ENCODE peak calls at places on chromosomes 12 and 14, in seven cellular contexts. Q is H54; X is GM03348; P is sciatic nerve; F is hepatocyte; E is Calu3; V is stimulated activated CD4-positive, alpha-beta T cell treated with anti-CD3 and anti-CD28 coated beads, TNF-alpha, amount 100 ng/mL, for 4 hours. J is an unnamed sample.
A peak's percentile ranks its signal among the peaks of the same experiment; 100 is the strongest.

GRCh38 chr14:99884834-99885648 is 91.8 kb downstream of the EML1 start:
- DNase-seq in E (peak; percentile 30), X (peak; percentile 77), F (peak; percentile 81), V (no peak), Q (no peak), P (no peak), J (peak; percentile 54)

GRCh38 chr12:52141875-52142274 is 49.9 kb downstream of the KRT80 start:
- DNase-seq in Q (no peak), E (no peak), P (no peak), V (no peak), X (no peak), F (no peak), J (no peak)

GRCh38 chr12:53700567-53700966 is 24.7 kb upstream of the ATP5MC2 start:
- DNase-seq in X (no peak), V (no peak), P (no peak), Q (no peak), F (no peak), E (no peak), J (no peak)

GRCh38 chr14:34649344-34649743 is 19.4 kb upstream of the SNX6 start:
- DNase-seq in Q (peak; percentile 57), P (no peak), E (no peak), V (no peak), X (peak; percentile 77), F (no peak), J (peak; percentile 84)

GRCh38 chr12:106758349-106758951 is 16.0 kb upstream of the RIC8B start:
- DNase-seq in Q (no peak), V (no peak), P (no peak), F (no peak), E (no peak), X (no peak), J (no peak)

GRCh38 chr12:1608783-1609119 is 14.4 kb upstream of the FBXL14 start:
- DNase-seq in Q (no peak), E (no peak), F (no peak), V (no peak), P (no peak), X (no peak), J (no peak)

GRCh38 chr14:90383731-90384542 is 12.9 kb upstream of the CALM1 start:
- DNase-seq in Q (no peak), F (peak; percentile 79), V (peak; percentile 13), E (peak; percentile 40), P (peak; percentile 75), X (peak; percentile 27), J (no peak)

GRCh38 chr12:126747530-126748149 is 1519.3 kb upstream of the TMEM132C start:
- DNase-seq in E (peak; percentile 78), F (peak; percentile 46), Q (peak; percentile 55), P (no peak), X (peak; percentile 77), V (no peak), J (peak; percentile 20)

GRCh38 chr14:31405599-31406251 is 14.6 kb downstream of the HEATR5A start:
- DNase-seq in V (no peak), E (no peak), P (no peak), Q (no peak), X (no peak), F (peak; percentile 19), J (no peak)

GRCh38 chr14:100785626-100786025 is 40.3 kb upstream of the MEG3 start:
- DNase-seq in E (no peak), X (no peak), P (no peak), V (no peak), F (no peak), Q (no peak), J (no peak)

GRCh38 chr12:106840217-106840616 is 65.7 kb downstream of the RIC8B start:
- DNase-seq in F (peak; percentile 17), Q (no peak), P (no peak), X (peak; percentile 41), V (no peak), E (peak; percentile 36), J (no peak)

GRCh38 chr12:129903956-129904769 is at the start of gene TMEM132D:
- DNase-seq in P (no peak), F (peak; percentile 35), V (no peak), Q (no peak), E (no peak), X (no peak), J (no peak)

GRCh38 chr12:20463920-20464524 is 95.7 kb downstream of the PDE3A start:
- DNase-seq in Q (no peak), F (peak; percentile 17), E (peak; percentile 11), P (no peak), X (peak; percentile 38), V (no peak), J (no peak)

GRCh38 chr14:66404051-66404450 is 82.1 kb upstream of the CCDC196 start:
- DNase-seq in F (no peak), P (no peak), V (no peak), Q (no peak), X (no peak), E (no peak), J (no peak)

GRCh38 chr12:109592905-109593272 is 19.3 kb downstream of the MVK start:
- DNase-seq in E (no peak), F (no peak), Q (no peak), V (no peak), X (no peak), P (no peak), J (no peak)

GRCh38 chr12:43921666-43922337 is 85.9 kb downstream of the TMEM117 start:
- DNase-seq in X (peak; percentile 53), Q (no peak), V (no peak), P (no peak), E (no peak), F (no peak), J (no peak)

GRCh38 chr12:84644936-84645335 is 267.7 kb downstream of the SLC6A15 start:
- DNase-seq in F (no peak), P (no peak), X (no peak), V (no peak), Q (no peak), E (no peak), J (no peak)

GRCh38 chr12:113347892-113348291 is 10.5 kb upstream of the PLBD2 start:
- DNase-seq in X (no peak), P (no peak), Q (no peak), V (no peak), E (no peak), F (no peak), J (no peak)

GRCh38 chr14:105281354-105282097 is 19.3 kb downstream of the BRF1 start:
- DNase-seq in Q (no peak), E (no peak), X (peak; percentile 77), F (peak; percentile 81), V (no peak), P (no peak), J (peak; percentile 47)

GRCh38 chr12:8675471-8676083 is 13.0 kb upstream of the MFAP5 start:
- DNase-seq in V (no peak), Q (no peak), X (no peak), E (no peak), P (no peak), F (no peak), J (no peak)

GRCh38 chr12:79933580-79934264 is 1.2 kb downstream of the PPP1R12A start:
- DNase-seq in V (no peak), P (no peak), F (no peak), Q (no peak), X (peak; percentile 12), E (no peak), J (no peak)

GRCh38 chr12:98852181-98852580 is 207.1 kb downstream of the APAF1 start:
- DNase-seq in Q (no peak), P (no peak), F (no peak), E (no peak), X (no peak), V (no peak), J (no peak)

GRCh38 chr12:31737763-31738162 is 8.9 kb upstream of the AMN1 start:
- DNase-seq in F (no peak), Q (no peak), X (no peak), P (no peak), V (no peak), E (no peak), J (no peak)

GRCh38 chr14:60079723-60080122 is 12.0 kb upstream of the PCNX4 start:
- DNase-seq in X (no peak), F (no peak), E (no peak), Q (no peak), V (no peak), P (no peak), J (no peak)

GRCh38 chr12:95789126-95790024 is 1.2 kb downstream of the NTN4 start:
- DNase-seq in F (peak; percentile 55), E (peak; percentile 80), P (peak; percentile 62), X (no peak), V (no peak), Q (no peak), J (no peak)

GRCh38 chr12:19737019-19737418 is 297.7 kb downstream of the AEBP2 start:
- DNase-seq in Q (no peak), F (no peak), E (no peak), V (no peak), P (no peak), X (no peak), J (no peak)

GRCh38 chr14:99047436-99048110 is 224.4 kb downstream of the BCL11B start:
- DNase-seq in F (no peak), E (no peak), X (no peak), Q (no peak), P (peak; percentile 51), V (no peak), J (no peak)

GRCh38 chr12:121468451-121468850 is 68.5 kb downstream of the RNF34 start:
- DNase-seq in V (no peak), X (no peak), P (no peak), E (no peak), F (no peak), Q (no peak), J (no peak)

GRCh38 chr12:11162494-11162893 is 8.5 kb upstream of the SMIM10L1 start:
- DNase-seq in E (no peak), V (no peak), P (no peak), Q (no peak), F (no peak), X (no peak), J (no peak)

GRCh38 chr12:76636141-76636692 is 76.6 kb upstream of the OSBPL8 start:
- DNase-seq in P (no peak), F (no peak), V (no peak), E (peak; percentile 15), X (no peak), Q (no peak), J (no peak)

GRCh38 chr14:88727057-88727456 is 65.7 kb downstream of the EML5 start:
- DNase-seq in F (no peak), P (no peak), E (no peak), X (no peak), Q (no peak), V (no peak), J (no peak)

GRCh38 chr12:123671876-123672275 is 963 bp downstream of the TCTN2 start:
- DNase-seq in Q (no peak), V (no peak), F (no peak), E (no peak), X (no peak), P (no peak), J (no peak)

GRCh38 chr12:57244306-57244696 is 6.7 kb downstream of the STAC3 start:
- DNase-seq in P (peak; percentile 54), X (no peak), V (no peak), E (no peak), Q (no peak), F (no peak), J (no peak)

GRCh38 chr12:45726594-45727300 is 2.8 kb upstream of the ARID2 start:
- DNase-seq in V (no peak), P (peak; percentile 76), F (peak; percentile 60), X (peak; percentile 69), E (peak; percentile 16), Q (peak; percentile 15), J (peak; percentile 16)

GRCh38 chr14:100419856-100420255 is 96.7 kb downstream of the SLC25A47 start:
- DNase-seq in V (no peak), X (no peak), P (peak; percentile 41), Q (no peak), E (no peak), F (no peak), J (no peak)

GRCh38 chr12:52836042-52836466 is 1.9 kb upstream of the KRT79 start:
- DNase-seq in Q (peak; percentile 70), V (peak; percentile 41), E (peak; percentile 17), X (peak; percentile 61), F (no peak), P (no peak), J (peak; percentile 12)

GRCh38 chr14:89899917-89900680 is 54.4 kb downstream of the EFCAB11 start:
- DNase-seq in X (peak; percentile 42), F (peak; percentile 20), V (no peak), P (no peak), E (no peak), Q (no peak), J (no peak)